ENCODE peak calls at places on chromosomes 3 and 15, in ten cellular contexts. One of them, this sample, is unnamed.
A peak's percentile ranks its signal among the peaks of the same experiment; 100 is the strongest.

GRCh38 chr3:11846281-11847034 is at the start of gene TAMM41:
- DNase-seq in upper lobe of left lung: peak; percentile 93
- DNase-seq in GM12878: peak; percentile 66
- DNase-seq in endothelial cell of umbilical vein: peak; percentile 91
- DNase-seq in HepG2: peak; percentile 78
- DNase-seq in transverse colon: peak; percentile 93
- DNase-seq in stomach: peak; percentile 91
- DNase-seq in K562: peak; percentile 98
- DNase-seq in breast epithelium: peak; percentile 90
- DNase-seq in sigmoid colon: peak; percentile 95
- DNase-seq in this sample: peak; percentile 98

GRCh38 chr3:147398841-147399534 is 7.4 kb downstream of the ZIC4 start:
- DNase-seq in upper lobe of left lung: no peak
- DNase-seq in GM12878: no peak
- DNase-seq in endothelial cell of umbilical vein: no peak
- DNase-seq in HepG2: no peak
- DNase-seq in transverse colon: no peak
- DNase-seq in stomach: no peak
- DNase-seq in K562: no peak
- DNase-seq in breast epithelium: no peak
- DNase-seq in sigmoid colon: no peak
- DNase-seq in this sample: no peak

GRCh38 chr15:90599116-90599515 is 69.4 kb downstream of the CRTC3 start:
- DNase-seq in upper lobe of left lung: peak; percentile 13
- DNase-seq in GM12878: no peak
- DNase-seq in endothelial cell of umbilical vein: no peak
- DNase-seq in HepG2: no peak
- DNase-seq in transverse colon: no peak
- DNase-seq in stomach: no peak
- DNase-seq in K562: no peak
- DNase-seq in breast epithelium: no peak
- DNase-seq in sigmoid colon: no peak
- DNase-seq in this sample: no peak

GRCh38 chr3:57048052-57048671 is 12.3 kb upstream of the SPATA12 start:
- DNase-seq in upper lobe of left lung: no peak
- DNase-seq in GM12878: no peak
- DNase-seq in endothelial cell of umbilical vein: peak; percentile 25
- DNase-seq in HepG2: no peak
- DNase-seq in transverse colon: no peak
- DNase-seq in stomach: no peak
- DNase-seq in K562: peak; percentile 6
- DNase-seq in breast epithelium: no peak
- DNase-seq in sigmoid colon: peak; percentile 78
- DNase-seq in this sample: peak; percentile 44

GRCh38 chr3:12139111-12139511 is 19.6 kb downstream of the TIMP4 start:
- DNase-seq in upper lobe of left lung: no peak
- DNase-seq in GM12878: no peak
- DNase-seq in endothelial cell of umbilical vein: peak; percentile 42
- DNase-seq in HepG2: peak; percentile 33
- DNase-seq in transverse colon: peak; percentile 34
- DNase-seq in stomach: no peak
- DNase-seq in K562: peak; percentile 37
- DNase-seq in breast epithelium: no peak
- DNase-seq in sigmoid colon: no peak
- DNase-seq in this sample: no peak

GRCh38 chr3:71578045-71578730 is 5.3 kb downstream of the FOXP1 start:
- DNase-seq in upper lobe of left lung: no peak
- DNase-seq in GM12878: no peak
- DNase-seq in endothelial cell of umbilical vein: peak; percentile 47
- DNase-seq in HepG2: no peak
- DNase-seq in transverse colon: no peak
- DNase-seq in stomach: no peak
- DNase-seq in K562: no peak
- DNase-seq in breast epithelium: no peak
- DNase-seq in sigmoid colon: no peak
- DNase-seq in this sample: no peak

GRCh38 chr15:100627789-100628395 is 25.5 kb downstream of the ASB7 start:
- DNase-seq in upper lobe of left lung: no peak
- DNase-seq in GM12878: peak; percentile 43
- DNase-seq in endothelial cell of umbilical vein: peak; percentile 92
- DNase-seq in HepG2: peak; percentile 48
- DNase-seq in transverse colon: peak; percentile 70
- DNase-seq in stomach: peak; percentile 70
- DNase-seq in K562: peak; percentile 73
- DNase-seq in breast epithelium: peak; percentile 64
- DNase-seq in sigmoid colon: peak; percentile 80
- DNase-seq in this sample: no peak

GRCh38 chr3:5312278-5312677 is 124.8 kb downstream of the EDEM1 start:
- DNase-seq in upper lobe of left lung: no peak
- DNase-seq in GM12878: no peak
- DNase-seq in endothelial cell of umbilical vein: no peak
- DNase-seq in HepG2: no peak
- DNase-seq in transverse colon: no peak
- DNase-seq in stomach: no peak
- DNase-seq in K562: no peak
- DNase-seq in breast epithelium: no peak
- DNase-seq in sigmoid colon: no peak
- DNase-seq in this sample: no peak

GRCh38 chr3:83063457-83063856 is 1302.0 kb upstream of the GBE1 start:
- DNase-seq in upper lobe of left lung: no peak
- DNase-seq in GM12878: no peak
- DNase-seq in endothelial cell of umbilical vein: no peak
- DNase-seq in HepG2: no peak
- DNase-seq in transverse colon: no peak
- DNase-seq in stomach: no peak
- DNase-seq in K562: no peak
- DNase-seq in breast epithelium: no peak
- DNase-seq in sigmoid colon: no peak
- DNase-seq in this sample: no peak

GRCh38 chr3:32814371-32814770 is 3.4 kb upstream of the TRIM71 start:
- DNase-seq in upper lobe of left lung: no peak
- DNase-seq in GM12878: no peak
- DNase-seq in endothelial cell of umbilical vein: no peak
- DNase-seq in HepG2: no peak
- DNase-seq in transverse colon: no peak
- DNase-seq in stomach: no peak
- DNase-seq in K562: no peak
- DNase-seq in breast epithelium: no peak
- DNase-seq in sigmoid colon: no peak
- DNase-seq in this sample: no peak

GRCh38 chr3:195921334-195921771 is 13.0 kb upstream of the TNK2 start:
- DNase-seq in upper lobe of left lung: no peak
- DNase-seq in GM12878: no peak
- DNase-seq in endothelial cell of umbilical vein: peak; percentile 38
- DNase-seq in HepG2: no peak
- DNase-seq in transverse colon: no peak
- DNase-seq in stomach: no peak
- DNase-seq in K562: peak; percentile 64
- DNase-seq in breast epithelium: peak; percentile 9
- DNase-seq in sigmoid colon: peak; percentile 14
- DNase-seq in this sample: peak; percentile 10

GRCh38 chr15:58547628-58548307 is 116.0 kb downstream of the LIPC start:
- DNase-seq in upper lobe of left lung: no peak
- DNase-seq in GM12878: no peak
- DNase-seq in endothelial cell of umbilical vein: no peak
- DNase-seq in HepG2: no peak
- DNase-seq in transverse colon: no peak
- DNase-seq in stomach: no peak
- DNase-seq in K562: no peak
- DNase-seq in breast epithelium: no peak
- DNase-seq in sigmoid colon: no peak
- DNase-seq in this sample: no peak

GRCh38 chr3:10501664-10502052 is 3.7 kb downstream of the ATP2B2 start:
- DNase-seq in upper lobe of left lung: no peak
- DNase-seq in GM12878: no peak
- DNase-seq in endothelial cell of umbilical vein: no peak
- DNase-seq in HepG2: no peak
- DNase-seq in transverse colon: no peak
- DNase-seq in stomach: no peak
- DNase-seq in K562: no peak
- DNase-seq in breast epithelium: no peak
- DNase-seq in sigmoid colon: no peak
- DNase-seq in this sample: peak; percentile 43

GRCh38 chr3:115697263-115698053 is 74.1 kb downstream of the GAP43 start:
- DNase-seq in upper lobe of left lung: no peak
- DNase-seq in GM12878: no peak
- DNase-seq in endothelial cell of umbilical vein: no peak
- DNase-seq in HepG2: no peak
- DNase-seq in transverse colon: no peak
- DNase-seq in stomach: no peak
- DNase-seq in K562: no peak
- DNase-seq in breast epithelium: no peak
- DNase-seq in sigmoid colon: no peak
- DNase-seq in this sample: no peak

GRCh38 chr3:115695081-115695480 is 71.8 kb downstream of the GAP43 start:
- DNase-seq in upper lobe of left lung: no peak
- DNase-seq in GM12878: no peak
- DNase-seq in endothelial cell of umbilical vein: no peak
- DNase-seq in HepG2: no peak
- DNase-seq in transverse colon: no peak
- DNase-seq in stomach: no peak
- DNase-seq in K562: no peak
- DNase-seq in breast epithelium: no peak
- DNase-seq in sigmoid colon: no peak
- DNase-seq in this sample: no peak

GRCh38 chr3:115699741-115700140 is 76.4 kb downstream of the GAP43 start:
- DNase-seq in upper lobe of left lung: no peak
- DNase-seq in GM12878: no peak
- DNase-seq in endothelial cell of umbilical vein: no peak
- DNase-seq in HepG2: no peak
- DNase-seq in transverse colon: no peak
- DNase-seq in stomach: no peak
- DNase-seq in K562: no peak
- DNase-seq in breast epithelium: no peak
- DNase-seq in sigmoid colon: no peak
- DNase-seq in this sample: no peak

GRCh38 chr3:115702598-115702997 is 79.3 kb downstream of the GAP43 start:
- DNase-seq in upper lobe of left lung: no peak
- DNase-seq in GM12878: no peak
- DNase-seq in endothelial cell of umbilical vein: no peak
- DNase-seq in HepG2: no peak
- DNase-seq in transverse colon: no peak
- DNase-seq in stomach: no peak
- DNase-seq in K562: no peak
- DNase-seq in breast epithelium: no peak
- DNase-seq in sigmoid colon: no peak
- DNase-seq in this sample: no peak

GRCh38 chr3:115698851-115699535 is 75.7 kb downstream of the GAP43 start:
- DNase-seq in upper lobe of left lung: no peak
- DNase-seq in GM12878: no peak
- DNase-seq in endothelial cell of umbilical vein: no peak
- DNase-seq in HepG2: no peak
- DNase-seq in transverse colon: no peak
- DNase-seq in stomach: no peak
- DNase-seq in K562: no peak
- DNase-seq in breast epithelium: no peak
- DNase-seq in sigmoid colon: no peak
- DNase-seq in this sample: no peak
- TF ChIP-seq CTCF in upper lobe of left lung: no peak
- TF ChIP-seq CTCF in GM12878: no peak
- TF ChIP-seq CTCF in endothelial cell of umbilical vein: no peak
- TF ChIP-seq CTCF in HepG2: no peak
- TF ChIP-seq CTCF in transverse colon: no peak
- TF ChIP-seq CTCF in stomach: no peak
- TF ChIP-seq CTCF in K562: no peak
- TF ChIP-seq CTCF in breast epithelium: no peak
- TF ChIP-seq CTCF in sigmoid colon: no peak
- TF ChIP-seq CTCF in this sample: no peak

DNA sequence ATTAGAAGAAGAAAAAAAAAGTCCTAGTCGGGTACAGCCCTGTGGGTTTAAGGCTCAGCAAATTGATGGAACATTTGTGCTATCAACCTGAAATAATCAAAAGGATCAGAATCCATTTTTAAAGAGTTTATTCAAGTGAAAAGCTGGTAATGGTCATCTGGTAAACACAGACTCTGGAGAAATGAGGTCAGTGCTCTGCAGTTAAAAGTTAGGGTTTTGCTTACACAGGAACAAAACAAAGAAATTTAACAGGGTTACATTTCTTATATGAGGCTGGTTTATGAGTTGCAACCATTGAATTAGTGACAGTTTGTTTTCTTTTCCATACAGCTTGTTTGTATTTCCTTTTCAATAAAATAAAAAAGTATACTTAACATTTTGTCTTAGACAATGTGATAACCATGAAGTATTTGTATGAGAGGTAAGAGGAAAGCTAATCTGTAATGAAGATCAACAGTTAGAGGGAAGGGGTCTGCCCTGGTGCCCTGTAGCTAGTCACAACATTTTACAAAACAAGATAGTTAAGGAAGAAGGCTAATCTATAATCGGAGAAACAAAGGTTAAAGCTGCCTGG is 98.3 kb upstream of the ACP3 start:
- DNase-seq in upper lobe of left lung: no peak
- DNase-seq in GM12878: no peak
- DNase-seq in endothelial cell of umbilical vein: no peak
- DNase-seq in HepG2: no peak
- DNase-seq in transverse colon: no peak
- DNase-seq in stomach: no peak
- DNase-seq in K562: no peak
- DNase-seq in breast epithelium: no peak
- DNase-seq in sigmoid colon: no peak
- DNase-seq in this sample: no peak
- TF ChIP-seq POLR2AphosphoS5 in upper lobe of left lung: no peak
- TF ChIP-seq POLR2AphosphoS5 in GM12878: no peak
- TF ChIP-seq POLR2AphosphoS5 in endothelial cell of umbilical vein: no peak
- TF ChIP-seq POLR2AphosphoS5 in HepG2: no peak
- TF ChIP-seq POLR2AphosphoS5 in transverse colon: no peak
- TF ChIP-seq POLR2AphosphoS5 in stomach: no peak
- TF ChIP-seq POLR2AphosphoS5 in K562: no peak
- TF ChIP-seq POLR2AphosphoS5 in breast epithelium: no peak
- TF ChIP-seq POLR2AphosphoS5 in sigmoid colon: no peak
- TF ChIP-seq POLR2AphosphoS5 in this sample: no peak

GRCh38 chr3:15269091-15269989 is 63.0 kb downstream of the SH3BP5 start:
- DNase-seq in upper lobe of left lung: peak; percentile 93
- DNase-seq in GM12878: no peak
- DNase-seq in endothelial cell of umbilical vein: peak; percentile 94
- DNase-seq in HepG2: no peak
- DNase-seq in transverse colon: peak; percentile 82
- DNase-seq in stomach: peak; percentile 71
- DNase-seq in K562: peak; percentile 99
- DNase-seq in breast epithelium: peak; percentile 86
- DNase-seq in sigmoid colon: peak; percentile 97
- DNase-seq in this sample: peak; percentile 95
- TF ChIP-seq POLR2A in upper lobe of left lung: no peak
- TF ChIP-seq POLR2A in GM12878: peak; percentile 81
- TF ChIP-seq POLR2A in endothelial cell of umbilical vein: peak; percentile 48
- TF ChIP-seq POLR2A in HepG2: no peak
- TF ChIP-seq POLR2A in transverse colon: no peak
- TF ChIP-seq POLR2A in stomach: no peak
- TF ChIP-seq POLR2A in K562: peak; percentile 84
- TF ChIP-seq POLR2A in breast epithelium: no peak
- TF ChIP-seq POLR2A in sigmoid colon: no peak
- TF ChIP-seq POLR2A in this sample: no peak

DNA sequence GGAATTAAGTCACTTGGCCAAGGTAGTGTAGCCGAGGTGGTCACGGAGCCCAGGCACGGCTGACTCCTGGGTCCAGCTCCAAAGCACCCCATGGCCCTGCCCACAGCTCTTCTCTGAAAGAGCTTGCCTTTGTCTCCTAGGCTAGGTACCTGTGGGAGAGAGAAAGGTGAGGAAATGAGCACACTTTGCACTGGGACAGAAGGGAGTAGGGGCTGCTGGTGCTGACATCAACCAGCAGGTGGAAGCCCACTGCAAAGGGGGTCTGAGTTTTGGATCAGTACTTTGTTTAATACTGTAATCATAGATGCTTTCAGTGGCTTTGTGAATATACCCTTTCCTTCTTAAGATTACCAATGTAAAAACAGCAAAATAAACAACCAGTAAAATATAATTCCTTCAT is 128.3 kb upstream of the EIF1B start:
- DNase-seq in upper lobe of left lung: peak; percentile 24
- DNase-seq in GM12878: no peak
- DNase-seq in endothelial cell of umbilical vein: no peak
- DNase-seq in HepG2: no peak
- DNase-seq in transverse colon: no peak
- DNase-seq in stomach: no peak
- DNase-seq in K562: no peak
- DNase-seq in breast epithelium: no peak
- DNase-seq in sigmoid colon: no peak
- DNase-seq in this sample: no peak
- TF ChIP-seq CTCF in upper lobe of left lung: no peak
- TF ChIP-seq CTCF in GM12878: no peak
- TF ChIP-seq CTCF in endothelial cell of umbilical vein: no peak
- TF ChIP-seq CTCF in HepG2: no peak
- TF ChIP-seq CTCF in transverse colon: no peak
- TF ChIP-seq CTCF in stomach: no peak
- TF ChIP-seq CTCF in K562: peak; percentile 8
- TF ChIP-seq CTCF in breast epithelium: no peak
- TF ChIP-seq CTCF in sigmoid colon: no peak
- TF ChIP-seq CTCF in this sample: no peak

This sample was measured in spleen.